ENCODE peak calls at places on chromosomes 3 and 15, in seven cellular contexts. K is HCT116, H is HepG2, T is SK-N-SH, Z is H1, O is GM12878, N is K562. A is an unnamed sample.
A peak's percentile ranks its signal among the peaks of the same experiment; 100 is the strongest.

GRCh38 chr3:171333784-171334464 is 126.3 kb downstream of the TNIK start:
- DNase-seq in K (no peak), N (peak; percentile 40), O (no peak), Z (no peak), T (no peak), H (no peak), A (no peak)

GRCh38 chr3:157876556-157876955 is 229.7 kb downstream of the SHOX2 start:
- DNase-seq in T (no peak), H (no peak), K (no peak), N (no peak), O (no peak), Z (no peak), A (no peak)

GRCh38 chr15:61888074-61888780 is 172.0 kb downstream of the VPS13C start:
- DNase-seq in Z (no peak), O (no peak), K (no peak), H (no peak), N (no peak), T (no peak), A (no peak)

GRCh38 chr3:106206165-106206564 is 337.4 kb upstream of the CBLB start:
- DNase-seq in H (no peak), O (peak; percentile 28), N (no peak), Z (no peak), T (no peak), K (no peak), A (peak; percentile 29)

GRCh38 chr3:194474675-194475074 is 12.1 kb downstream of the ATP13A3 start:
- DNase-seq in N (no peak), O (no peak), K (no peak), Z (no peak), T (no peak), H (no peak), A (no peak)

GRCh38 chr15:68518785-68519430 is 59.9 kb upstream of the CORO2B start:
- DNase-seq in N (no peak), T (no peak), Z (no peak), K (no peak), O (no peak), H (no peak), A (no peak)

GRCh38 chr15:37536967-37537624 is 397.3 kb upstream of the TMCO5A start:
- DNase-seq in Z (no peak), N (no peak), T (no peak), H (no peak), K (no peak), O (no peak), A (no peak)

GRCh38 chr3:116338713-116339112 is 106.6 kb downstream of the LSAMP start:
- DNase-seq in H (no peak), Z (no peak), T (no peak), K (no peak), N (no peak), O (no peak), A (no peak)

GRCh38 chr15:22903961-22904534 is 65.6 kb downstream of the NIPA2 start:
- DNase-seq in H (no peak), K (no peak), O (no peak), T (no peak), N (no peak), Z (no peak), A (no peak)

GRCh38 chr3:69326821-69327433 is 59.0 kb downstream of the FRMD4B start:
- DNase-seq in O (peak; percentile 86), H (no peak), Z (no peak), K (no peak), N (no peak), T (no peak), A (no peak)

GRCh38 chr15:90001062-90001682 is at the start of gene ZNF710:
- DNase-seq in Z (no peak), T (peak; percentile 91), K (no peak), O (no peak), N (peak; percentile 80), H (no peak), A (peak; percentile 77)

GRCh38 chr15:66720206-66721010 is 18.4 kb downstream of the SMAD6 start:
- DNase-seq in O (no peak), H (no peak), N (no peak), K (no peak), T (no peak), Z (no peak), A (no peak)

GRCh38 chr3:123724306-123724705 is 139.5 kb upstream of the HACD2 start:
- DNase-seq in O (no peak), H (no peak), T (no peak), K (peak; percentile 29), N (peak; percentile 10), Z (no peak), A (peak; percentile 58)

GRCh38 chr3:126101521-126101982 is 17.6 kb upstream of the SLC41A3 start:
- DNase-seq in O (no peak), H (no peak), T (no peak), N (no peak), K (no peak), Z (no peak), A (no peak)

GRCh38 chr3:62567097-62568021 is 194.0 kb upstream of the FEZF2 start:
- DNase-seq in O (no peak), K (no peak), Z (no peak), T (no peak), H (peak; percentile 10), N (no peak), A (no peak)

GRCh38 chr3:147977001-147977400 is 567.8 kb downstream of the ZIC1 start:
- DNase-seq in O (no peak), T (no peak), N (no peak), Z (no peak), H (no peak), K (no peak), A (no peak)

GRCh38 chr3:80889643-80890042 is 871.8 kb downstream of the GBE1 start:
- DNase-seq in H (no peak), O (no peak), Z (no peak), N (no peak), T (no peak), K (no peak), A (no peak)

GRCh38 chr3:189305412-189305811 is 133.6 kb downstream of the TPRG1 start:
- DNase-seq in K (no peak), T (no peak), O (no peak), H (no peak), Z (no peak), N (no peak), A (no peak)

GRCh38 chr15:64209680-64210334 is 47.0 kb upstream of the PPIB start:
- DNase-seq in H (peak; percentile 32), O (peak; percentile 9), Z (no peak), K (peak; percentile 33), N (peak; percentile 29), T (peak; percentile 41), A (peak; percentile 46)

GRCh38 chr15:43487271-43487895 is 5.6 kb downstream of the TP53BP1 start:
- DNase-seq in Z (no peak), H (no peak), K (no peak), N (no peak), T (no peak), O (no peak), A (no peak)

GRCh38 chr3:87135412-87135811 is 91.7 kb upstream of the CHMP2B start:
- DNase-seq in K (no peak), T (no peak), N (no peak), O (no peak), Z (no peak), H (no peak), A (no peak)

GRCh38 chr15:47484119-47484518 is 233.2 kb upstream of the SEMA6D start:
- DNase-seq in N (no peak), K (no peak), H (no peak), T (no peak), Z (no peak), O (no peak), A (no peak)

GRCh38 chr3:32820971-32821685 is 3.3 kb downstream of the TRIM71 start:
- DNase-seq in T (no peak), H (no peak), O (no peak), Z (no peak), K (no peak), N (no peak), A (peak; percentile 35)

GRCh38 chr3:32821686-32822296 is 4.0 kb downstream of the TRIM71 start:
- DNase-seq in O (no peak), T (peak; percentile 44), H (no peak), Z (no peak), N (peak; percentile 45), K (no peak), A (no peak)

GRCh38 chr3:32825601-32826375 is 8.0 kb downstream of the TRIM71 start:
- DNase-seq in H (peak; percentile 57), O (no peak), K (no peak), T (no peak), N (no peak), Z (no peak), A (no peak)

GRCh38 chr3:32820430-32820829 is 2.6 kb downstream of the TRIM71 start:
- DNase-seq in H (no peak), N (no peak), O (no peak), Z (no peak), K (no peak), T (no peak), A (no peak)

GRCh38 chr3:32822609-32823498 is 5.1 kb downstream of the TRIM71 start:
- DNase-seq in N (no peak), K (no peak), T (no peak), Z (no peak), H (no peak), O (no peak), A (no peak)
- TF ChIP-seq JUND in N (no peak), K (no peak), T (no peak), Z (no peak), H (no peak), O (no peak), A (no peak)

DNA sequence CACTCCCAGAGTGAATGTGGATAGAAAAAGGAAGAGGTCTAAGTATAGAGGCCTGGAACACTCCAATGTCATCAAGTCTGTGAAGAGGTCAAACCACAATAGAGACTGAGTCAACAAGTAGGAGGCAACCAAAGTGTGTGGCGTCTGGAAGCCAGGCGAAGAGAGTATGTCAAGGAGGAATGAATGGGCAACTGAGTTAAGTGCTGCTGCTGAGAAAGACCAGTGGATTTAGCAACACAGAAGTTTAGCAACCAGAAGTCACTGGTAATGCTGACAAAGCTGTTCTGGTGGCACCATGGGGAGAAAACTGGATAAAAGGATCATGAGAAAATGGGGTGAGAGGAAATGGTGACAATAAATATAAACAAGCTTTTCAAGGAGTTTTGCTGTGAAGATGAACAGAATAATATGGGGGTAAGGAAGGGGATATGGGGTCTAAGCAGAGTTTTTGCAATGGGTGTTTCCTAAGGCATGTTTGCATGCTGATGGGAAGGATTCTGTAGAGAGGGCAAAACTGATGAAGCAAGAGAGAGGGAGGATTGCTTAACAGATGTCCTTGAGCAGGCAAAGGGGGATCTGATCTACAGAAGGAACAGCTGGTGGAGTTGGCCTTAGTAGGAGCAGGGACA is 38.4 kb downstream of the PCOLCE2 start:
- DNase-seq in K (peak; percentile 51), Z (no peak), T (no peak), N (peak; percentile 43), H (peak; percentile 39), O (no peak), A (no peak)
- TF ChIP-seq JUND in K (peak; percentile 34), Z (no peak), T (peak; percentile 63), N (peak; percentile 83), H (peak; percentile 25), O (no peak), A (no peak)

GRCh38 chr15:80898040-80898439 is 91.6 kb downstream of the MESD start:
- DNase-seq in H (peak; percentile 15), K (no peak), T (no peak), N (no peak), Z (no peak), O (no peak), A (no peak)
- TF ChIP-seq JUND in H (no peak), K (no peak), T (no peak), N (no peak), Z (no peak), O (no peak), A (no peak)

DNA sequence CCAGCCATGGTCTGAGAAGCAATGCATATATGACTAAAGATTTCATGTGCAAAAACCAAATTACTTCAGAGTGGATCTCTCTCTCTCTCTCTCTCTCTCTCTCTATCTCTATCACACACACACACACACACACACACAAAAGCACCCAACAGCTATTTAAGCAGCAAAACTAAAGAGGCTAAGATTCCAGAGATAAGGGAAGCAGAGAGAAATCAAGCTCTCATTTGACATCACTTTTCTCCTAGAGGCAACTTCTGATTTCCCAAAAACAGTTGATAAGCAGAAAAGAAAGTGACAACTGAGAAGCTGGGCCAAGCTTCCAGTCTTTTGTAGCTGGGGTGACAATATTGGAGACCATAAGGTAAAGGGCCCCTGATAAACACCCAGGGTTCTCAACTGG is 526.0 kb upstream of the NR2F2 start:
- DNase-seq in N (no peak), Z (no peak), T (no peak), K (no peak), H (no peak), O (no peak), A (no peak)
- TF ChIP-seq JUND in N (no peak), Z (no peak), T (no peak), K (no peak), H (no peak), O (no peak), A (no peak)

A was measured in T47D.